ENCODE peak calls at places on chromosomes 1 and 21, in six cellular contexts. Q, X, B, L, I and M are unnamed samples.

GRCh38 chr21:17602874-17603273 is 9.8 kb downstream of the BTG3 start:
- DNase-seq in X (peak), B (no peak), L (no peak), I (no peak), Q (no peak), M (no peak)

GRCh38 chr1:36211841-36212240 is 12.4 kb upstream of the THRAP3 start:
- DNase-seq in X (no peak), Q (no peak), L (no peak), I (no peak), B (no peak), M (no peak)

GRCh38 chr1:170864238-170864637 is 71.1 kb upstream of the MROH9 start:
- DNase-seq in I (peak), X (peak), B (no peak), Q (peak), L (no peak), M (no peak)

GRCh38 chr21:14630556-14631069 is 84.5 kb upstream of the SAMSN1 start:
- DNase-seq in L (no peak), B (no peak), I (no peak), Q (no peak), X (peak), M (no peak)

GRCh38 chr1:171188388-171189266 is 3.5 kb downstream of the FMO2 start:
- DNase-seq in I (peak), X (peak), L (peak), Q (peak), B (peak), M (peak)

GRCh38 chr1:230140221-230141001 is 73.4 kb downstream of the GALNT2 start:
- DNase-seq in X (peak), I (peak), L (no peak), B (no peak), Q (peak), M (no peak)

GRCh38 chr1:20787775-20788488 is 825 bp upstream of the HP1BP3 start:
- DNase-seq in L (no peak), Q (no peak), I (no peak), X (peak), B (peak), M (no peak)

GRCh38 chr1:95496792-95497191 is 262.8 kb downstream of the RWDD3 start:
- DNase-seq in Q (no peak), I (no peak), X (no peak), B (no peak), L (no peak), M (no peak)

GRCh38 chr1:201230676-201231075 is 40.1 kb downstream of the IGFN1 start:
- DNase-seq in X (no peak), L (no peak), Q (no peak), B (no peak), I (no peak), M (peak)

GRCh38 chr1:92536593-92537332 is 50.0 kb upstream of the GFI1 start:
- DNase-seq in Q (no peak), I (no peak), L (no peak), X (peak), B (no peak), M (no peak)

GRCh38 chr21:41328660-41329300 is 12.2 kb downstream of the FAM3B start:
- DNase-seq in I (no peak), L (no peak), B (no peak), Q (no peak), X (peak), M (peak)

GRCh38 chr21:36388835-36389234 is 3.6 kb downstream of the CHAF1B start:
- DNase-seq in I (no peak), Q (no peak), X (peak), B (peak), L (no peak), M (no peak)

GRCh38 chr1:48859429-48859828 is 82.7 kb upstream of the BEND5 start:
- DNase-seq in Q (no peak), X (peak), L (no peak), B (no peak), I (no peak), M (no peak)

GRCh38 chr1:36570016-36570415 is 87.3 kb upstream of the CSF3R start:
- DNase-seq in I (no peak), B (no peak), Q (no peak), L (no peak), X (no peak), M (no peak)

GRCh38 chr21:34808569-34809204 is 139.9 kb downstream of the CLIC6 start:
- DNase-seq in B (no peak), I (no peak), L (peak), Q (no peak), X (peak), M (no peak)

GRCh38 chr1:22454476-22455056 is 2.9 kb downstream of the ZBTB40 start:
- DNase-seq in X (no peak), I (no peak), Q (no peak), B (no peak), L (no peak), M (no peak)

GRCh38 chr21:45478115-45478801 is 64.0 kb downstream of the SLC19A1 start:
- DNase-seq in I (peak), B (peak), Q (peak), X (peak), L (no peak), M (peak)

GRCh38 chr1:15938628-15939161 is 37.2 kb downstream of the ZBTB17 start:
- DNase-seq in L (no peak), I (no peak), B (no peak), X (no peak), Q (no peak), M (no peak)

GRCh38 chr1:224623310-224623714 is 7.2 kb downstream of the CNIH3 start:
- DNase-seq in Q (no peak), L (no peak), X (peak), I (no peak), B (no peak), M (no peak)
- H3K4me3 ChIP-seq in Q (no peak), L (peak), X (no peak), I (no peak), B (no peak), M (no peak)

GRCh38 chr1:56584910-56585528 is 5.7 kb upstream of the PLPP3 start:
- DNase-seq in B (peak), L (peak), Q (peak), X (peak), I (no peak), M (no peak)
- TF ChIP-seq CTCF in B (peak), L (peak), Q (peak), X (peak), I (peak), M (peak)

GRCh38 chr1:172909606-172910326 is 141.0 kb downstream of the TNFSF18 start:
- DNase-seq in X (peak), B (no peak), I (no peak), L (peak), Q (no peak), M (no peak)
- H3K4me3 ChIP-seq in X (no peak), B (no peak), I (no peak), L (no peak), Q (no peak), M (no peak)

GRCh38 chr1:1032428-1032827 is 12.5 kb downstream of the AGRN start:
- DNase-seq in I (no peak), Q (no peak), X (no peak), L (no peak), B (peak), M (no peak)
- TF ChIP-seq CTCF in I (no peak), Q (no peak), X (peak), L (no peak), B (no peak), M (no peak)

GRCh38 chr1:73593379-73593778 is 604.6 kb downstream of the LRRIQ3 start:
- DNase-seq in B (no peak), L (no peak), X (peak), I (peak), Q (no peak), M (no peak)
- H3K4me3 ChIP-seq in B (no peak), L (no peak), X (no peak), I (peak), Q (no peak), M (no peak)

GRCh38 chr1:68815632-68816031 is 318.8 kb upstream of the DEPDC1 start:
- DNase-seq in Q (no peak), L (no peak), B (no peak), I (no peak), X (no peak), M (no peak)

GRCh38 chr1:68814067-68814466 is 317.2 kb upstream of the DEPDC1 start:
- DNase-seq in I (no peak), B (no peak), X (no peak), L (no peak), Q (no peak), M (no peak)

DNA sequence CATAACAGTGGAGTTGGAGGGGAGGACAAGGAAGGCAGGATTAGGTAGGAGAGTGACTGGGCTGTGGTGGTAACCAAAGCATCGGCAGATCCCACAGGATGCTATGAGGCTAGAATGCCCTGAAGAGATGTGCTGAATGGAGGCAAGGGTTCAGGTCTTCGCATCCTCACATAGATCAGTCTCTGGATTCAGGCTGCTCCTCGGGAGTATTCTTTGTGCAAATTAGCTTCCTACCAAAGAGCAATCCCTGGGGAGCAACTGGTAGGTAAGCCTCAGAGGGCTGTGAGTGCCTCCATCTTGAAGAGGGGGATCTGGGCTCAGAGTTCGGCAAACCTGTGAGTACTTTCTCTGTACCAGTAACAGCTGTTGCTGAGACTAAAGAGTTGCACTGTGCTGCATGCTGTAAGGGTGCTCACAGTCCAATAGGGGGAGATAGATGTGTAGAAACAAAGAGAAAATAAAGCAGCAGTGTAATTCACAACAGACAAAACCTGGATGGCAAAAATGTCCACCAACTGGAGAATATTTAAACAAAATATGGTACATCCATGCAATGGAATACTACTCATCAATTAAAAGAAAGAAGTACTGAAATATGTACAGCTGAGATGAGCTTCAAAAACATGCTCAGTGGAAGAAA is 322.4 kb upstream of the DEPDC1 start:
- DNase-seq in I (no peak), Q (no peak), L (no peak), X (peak), B (peak), M (no peak)
- TF ChIP-seq CTCF in I (no peak), Q (peak), L (no peak), X (peak), B (peak), M (peak)

GRCh38 chr21:31132574-31133242 is 94.4 kb upstream of the KRTAP19-8 start:
- DNase-seq in B (no peak), L (no peak), I (no peak), X (peak), Q (no peak), M (no peak)
- H3K4me3 ChIP-seq in B (no peak), L (no peak), I (no peak), X (no peak), Q (no peak), M (no peak)